ENCODE peak calls at places on chromosomes 7 and 10, in eight cellular contexts. S, I, F, C, H, G, B and W are unnamed samples.
A peak's percentile ranks its signal among the peaks of the same experiment; 100 is the strongest.

GRCh38 chr10:110475722-110476515 is 21.8 kb upstream of the DUSP5 start:
- DNase-seq in S (no peak), I (no peak), F (no peak), C (no peak), H (no peak), G (no peak), B (no peak), W (no peak)

GRCh38 chr10:114131094-114131493 is 42.9 kb downstream of the CCDC186 start:
- DNase-seq in S (no peak), I (no peak), F (no peak), C (no peak), H (no peak), G (no peak), B (no peak), W (peak; percentile 51)

GRCh38 chr10:78600740-78601139 is 468.0 kb upstream of the ZMIZ1 start:
- DNase-seq in S (no peak), I (peak; percentile 37), F (peak; percentile 14), C (no peak), H (no peak), G (no peak), B (no peak), W (no peak)

GRCh38 chr7:99601656-99602310 is 3.7 kb downstream of the TMEM225B start:
- DNase-seq in S (no peak), I (no peak), F (no peak), C (no peak), H (no peak), G (no peak), B (no peak), W (no peak)

GRCh38 chr7:64544010-64544409 is 18.9 kb downstream of the ZNF680 start:
- DNase-seq in S (no peak), I (no peak), F (no peak), C (no peak), H (no peak), G (no peak), B (no peak), W (no peak)

GRCh38 chr10:123620621-123621020 is 45.5 kb upstream of the GPR26 start:
- DNase-seq in S (no peak), I (no peak), F (no peak), C (no peak), H (no peak), G (no peak), B (no peak), W (no peak)

GRCh38 chr10:122234416-122234815 is 36.7 kb upstream of the BTBD16 start:
- DNase-seq in S (peak; percentile 11), I (no peak), F (no peak), C (no peak), H (no peak), G (no peak), B (peak; percentile 41), W (no peak)

GRCh38 chr10:3554121-3554522 is 230.9 kb downstream of the KLF6 start:
- DNase-seq in S (no peak), I (peak; percentile 75), F (no peak), C (no peak), H (no peak), G (no peak), B (no peak), W (no peak)

GRCh38 chr10:20302033-20302432 is 485.8 kb downstream of the PLXDC2 start:
- DNase-seq in S (no peak), I (no peak), F (no peak), C (no peak), H (no peak), G (no peak), B (no peak), W (no peak)

GRCh38 chr10:51010977-51011376 is 63.3 kb upstream of the PRKG1 start:
- DNase-seq in S (peak; percentile 46), I (peak; percentile 26), F (no peak), C (no peak), H (no peak), G (peak; percentile 36), B (peak; percentile 34), W (peak; percentile 20)